ENCODE peak calls at places on chromosomes 16 and 17, in six cellular contexts. N is cardiac muscle cell, V is heart left ventricle, T is suprapubic skin, E is breast epithelium, A is A549. U is an unnamed sample.

GRCh38 chr17:15973016-15973415 is 26.5 kb downstream of the ZSWIM7 start:
- DNase-seq in E (no peak), T (no peak), N (no peak), V (no peak), A (no peak), U (no peak)

GRCh38 chr16:86714166-86714565 is 135.8 kb downstream of the FOXL1 start:
- DNase-seq in E (no peak), A (no peak), V (no peak), N (peak), T (no peak), U (no peak)

GRCh38 chr16:2829501-2830354 is at the start of gene ZG16B:
- DNase-seq in V (no peak), A (no peak), T (peak), N (no peak), E (peak), U (no peak)

GRCh38 chr16:24088767-24089166 is 167.4 kb upstream of the CACNG3 start:
- DNase-seq in T (no peak), A (no peak), E (no peak), V (no peak), N (no peak), U (no peak)

GRCh38 chr17:77318491-77319210 is 177.9 kb downstream of the SEC14L1 start:
- DNase-seq in E (no peak), A (no peak), T (peak), N (no peak), V (no peak), U (no peak)

GRCh38 chr17:63547083-63547523 is 3.2 kb upstream of the DCAF7 start:
- DNase-seq in V (no peak), E (no peak), N (no peak), T (no peak), A (no peak), U (no peak)

GRCh38 chr16:3857189-3858013 is 23.1 kb downstream of the CREBBP start:
- DNase-seq in N (no peak), T (no peak), V (no peak), A (no peak), E (no peak), U (no peak)

GRCh38 chr16:2001035-2001434 is 8.6 kb downstream of the ZNF598 start:
- DNase-seq in N (no peak), V (no peak), A (no peak), E (no peak), T (no peak), U (no peak)

GRCh38 chr17:35094902-35095301 is 24.8 kb downstream of the RAD51D start:
- DNase-seq in A (no peak), E (no peak), N (no peak), T (no peak), V (no peak), U (no peak)

GRCh38 chr17:61409301-61410099 is 9.9 kb downstream of the TBX2 start:
- DNase-seq in N (peak), V (peak), E (peak), A (peak), T (peak), U (peak)

GRCh38 chr17:77579131-77579530 is 379.4 kb upstream of the TNRC6C start:
- DNase-seq in V (no peak), T (no peak), E (no peak), N (no peak), A (no peak), U (no peak)

GRCh38 chr16:2226918-2227317 is 3.5 kb downstream of the E4F1 start:
- DNase-seq in A (no peak), N (no peak), V (no peak), E (no peak), T (no peak), U (no peak)

GRCh38 chr16:10878328-10878643 is 1.3 kb downstream of the CIITA start:
- DNase-seq in V (no peak), N (no peak), E (peak), T (no peak), A (no peak), U (no peak)

GRCh38 chr17:44503080-44503842 is at the start of gene GPATCH8:
- DNase-seq in A (peak), N (peak), T (peak), V (peak), E (peak), U (peak)

GRCh38 chr17:80990921-80991644 is 558 bp upstream of the CHMP6 start:
- DNase-seq in V (no peak), N (no peak), A (no peak), T (no peak), E (no peak), U (peak)

DNA sequence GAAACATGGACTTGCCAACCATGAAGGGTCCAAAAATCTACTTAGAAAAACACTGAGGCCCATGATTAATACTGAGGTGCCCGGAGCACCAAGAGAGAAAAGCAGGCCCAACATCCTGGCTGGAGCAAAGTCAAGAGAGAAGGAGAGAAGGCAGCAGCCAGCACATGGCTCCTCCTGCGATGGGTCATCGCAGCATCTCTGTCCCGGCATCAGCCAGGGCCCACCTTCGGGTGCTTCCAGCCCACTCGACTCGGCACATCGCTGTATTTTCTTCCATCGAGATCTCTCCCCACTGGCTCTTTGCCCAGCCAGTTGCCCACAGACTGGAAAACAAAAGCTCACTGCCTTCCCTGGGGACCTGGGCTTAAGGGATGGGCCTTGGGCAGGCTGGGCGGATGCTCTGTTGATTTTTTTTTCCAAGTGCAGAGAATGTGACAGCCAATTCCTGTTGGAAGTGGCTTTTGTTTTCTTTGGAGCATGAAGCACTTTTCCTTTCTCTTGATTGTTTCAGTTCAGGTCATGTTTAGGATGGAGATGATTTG is 58.1 kb downstream of the CYB5B start:
- DNase-seq in A (no peak), N (no peak), E (peak), T (peak), V (peak), U (peak)
- H3K4me3 ChIP-seq in A (no peak), N (no peak), E (peak), T (peak), V (peak), U (peak)

DNA sequence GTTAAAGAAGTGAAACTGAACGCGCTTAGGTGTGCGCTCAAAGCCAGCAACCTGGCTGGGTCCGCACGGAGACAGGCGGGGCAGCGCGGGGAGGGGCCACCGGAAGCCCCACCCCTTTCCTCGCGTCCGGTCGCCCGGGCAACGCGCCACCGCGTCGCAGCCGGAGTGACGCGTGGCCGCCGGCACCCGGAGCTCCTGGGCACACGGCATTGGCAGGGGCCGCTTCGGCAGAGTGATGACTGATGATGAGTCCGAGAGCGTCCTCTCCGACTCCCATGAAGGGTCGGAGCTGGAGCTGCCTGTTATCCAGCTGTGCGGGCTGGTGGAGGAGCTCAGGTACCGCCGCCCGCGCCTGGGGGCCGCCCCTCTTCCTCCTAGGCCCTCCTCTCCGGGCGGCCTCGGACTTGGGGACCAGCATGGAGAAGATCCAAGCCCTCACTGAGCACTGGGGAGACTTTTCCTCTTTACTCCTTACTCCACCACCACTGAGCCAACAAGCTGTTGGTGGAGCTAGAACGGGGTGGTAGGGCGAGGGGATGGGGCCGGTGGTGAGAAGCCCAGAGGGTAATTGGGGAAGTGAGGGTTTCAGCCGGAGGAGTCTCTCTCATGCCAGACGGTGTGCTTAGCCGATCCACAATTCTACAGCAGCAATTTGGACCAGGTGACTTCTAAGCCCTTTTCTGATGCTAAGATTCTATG is 44.9 kb downstream of the PRSS54 start:
- DNase-seq in N (peak), A (peak), T (peak), V (peak), E (peak), U (peak)
- TF ChIP-seq CTCF in N (no peak), A (no peak), T (no peak), V (no peak), E (no peak), U (no peak)

GRCh38 chr17:58401287-58401686 is 16.0 kb downstream of the RNF43 start:
- DNase-seq in N (no peak), A (no peak), E (no peak), T (no peak), V (no peak), U (no peak)
- H3K27ac ChIP-seq in N (no peak), A (no peak), E (peak), T (no peak), V (no peak), U (no peak)

DNA sequence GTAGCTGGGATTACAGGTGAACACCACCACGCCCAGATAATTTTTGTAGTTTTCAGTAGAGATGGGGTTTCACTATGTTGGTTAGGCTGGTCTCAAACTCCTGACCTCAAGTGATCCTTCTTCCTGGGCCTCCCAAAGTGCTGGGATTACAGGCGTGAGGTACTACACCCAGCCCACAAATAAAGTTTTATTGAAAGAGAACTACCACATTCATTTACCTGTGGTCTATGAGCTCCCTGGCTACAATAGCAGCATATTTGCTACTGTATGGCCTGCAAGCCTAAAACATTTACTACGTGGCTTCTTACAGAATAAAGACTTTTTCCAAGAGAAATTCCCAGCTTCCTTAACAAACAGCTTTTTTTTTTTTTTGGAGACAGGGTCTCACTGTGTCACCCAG is 3.4 kb downstream of the METTL9 start:
- DNase-seq in V (no peak), N (no peak), A (no peak), E (no peak), T (no peak), U (no peak)
- H3K4me3 ChIP-seq in V (no peak), N (no peak), A (no peak), E (no peak), T (no peak), U (no peak)

DNA sequence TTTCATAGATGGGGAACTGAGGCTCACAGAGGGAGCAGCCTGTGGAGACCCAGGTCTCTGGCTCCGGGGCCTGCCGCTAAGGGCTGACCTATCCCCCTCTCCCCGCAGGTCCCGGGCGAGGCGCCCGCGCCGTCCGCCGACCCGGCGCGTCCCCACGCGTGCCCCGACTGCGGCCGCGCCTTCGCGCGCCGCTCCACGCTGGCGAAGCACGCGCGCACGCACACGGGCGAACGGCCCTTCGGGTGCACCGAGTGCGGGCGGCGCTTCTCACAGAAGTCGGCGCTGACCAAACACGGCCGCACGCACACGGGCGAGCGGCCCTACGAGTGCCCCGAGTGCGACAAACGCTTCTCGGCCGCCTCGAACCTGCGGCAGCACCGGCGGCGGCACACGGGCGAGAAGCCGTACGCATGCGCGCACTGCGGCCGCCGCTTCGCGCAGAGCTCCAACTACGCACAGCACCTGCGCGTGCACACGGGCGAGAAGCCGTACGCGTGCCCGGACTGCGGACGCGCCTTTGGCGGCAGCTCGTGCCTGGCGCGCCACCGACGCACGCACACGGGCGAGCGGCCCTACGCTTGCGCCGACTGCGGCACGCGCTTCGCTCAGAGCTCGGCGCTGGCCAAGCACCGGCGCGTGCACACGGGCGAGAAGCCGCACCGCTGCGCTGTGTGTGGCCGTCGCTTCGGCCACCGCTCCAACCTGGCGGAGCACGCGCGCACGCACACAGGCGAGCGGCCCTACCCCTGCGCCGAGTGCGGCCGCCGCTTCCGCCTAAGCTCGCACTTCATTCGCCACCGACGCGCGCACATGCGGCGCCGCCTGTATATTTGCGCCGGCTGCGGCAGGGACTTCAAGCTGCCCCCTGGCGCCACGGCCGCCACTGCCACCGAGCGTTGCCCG is 10.3 kb downstream of the ZNF771 start:
- DNase-seq in E (peak), N (peak), A (peak), T (no peak), V (peak), U (no peak)
- TF ChIP-seq CTCF in E (no peak), N (no peak), A (peak), T (no peak), V (no peak), U (no peak)

U was measured in coronary artery.